ENCODE peak calls at places on chromosomes 13 and 19, in four cellular contexts. E is WTC11, X is K562, N is HepG2. M is an unnamed sample.

GRCh38 chr13:60787083-60787482 is 390.1 kb downstream of the TDRD3 start:
- DNase-seq in E (no peak), X (no peak), N (no peak), M (no peak)

GRCh38 chr13:40109324-40109958 is 454.0 kb downstream of the COG6 start:
- DNase-seq in E (no peak), X (no peak), N (no peak), M (no peak)

GRCh38 chr13:29754486-29754806 is 96.0 kb downstream of the UBL3 start:
- DNase-seq in E (peak; percentile 23), X (no peak), N (peak; percentile 47), M (no peak)

GRCh38 chr19:51541458-51542357 is 10.2 kb upstream of the SIGLEC6 start:
- DNase-seq in E (no peak), X (no peak), N (no peak), M (no peak)

GRCh38 chr13:41767801-41768200 is 193.1 kb downstream of the VWA8 start:
- DNase-seq in E (no peak), X (no peak), N (no peak), M (no peak)

GRCh38 chr13:75739244-75739868 is 103.2 kb downstream of the LMO7 start:
- DNase-seq in E (no peak), X (no peak), N (no peak), M (no peak)

GRCh38 chr19:10454267-10454666 is 33.9 kb downstream of the PDE4A start:
- DNase-seq in E (peak; percentile 81), X (peak; percentile 56), N (no peak), M (peak; percentile 86)

GRCh38 chr19:49746206-49746958 is 16.7 kb downstream of the TSKS start:
- DNase-seq in E (peak; percentile 97), X (peak; percentile 100), N (peak; percentile 36), M (peak; percentile 81)

GRCh38 chr13:52851153-52851962 is 2.9 kb upstream of the PCDH8 start:
- DNase-seq in E (peak; percentile 75), X (no peak), N (peak; percentile 7), M (peak; percentile 68)

GRCh38 chr13:75935805-75936204 is 299.7 kb downstream of the LMO7 start:
- DNase-seq in E (no peak), X (no peak), N (no peak), M (no peak)

GRCh38 chr19:35717665-35718344 is at the start of gene KMT2B:
- DNase-seq in E (peak; percentile 97), X (peak; percentile 93), N (no peak), M (peak; percentile 99)

GRCh38 chr19:9913237-9914000 is 22.9 kb downstream of the OLFM2 start:
- DNase-seq in E (peak; percentile 41), X (peak; percentile 68), N (no peak), M (peak; percentile 90)

GRCh38 chr13:30737511-30738342 is 2.4 kb downstream of the ALOX5AP start:
- DNase-seq in E (no peak), X (no peak), N (no peak), M (no peak)

GRCh38 chr13:74681891-74682290 is 547.7 kb upstream of the KLF12 start:
- DNase-seq in E (no peak), X (no peak), N (no peak), M (no peak)

GRCh38 chr19:58471736-58472135 is 4.4 kb upstream of the ZNF446 start:
- DNase-seq in E (no peak), X (no peak), N (no peak), M (peak; percentile 11)

GRCh38 chr19:46821512-46822359 is 28.9 kb downstream of the AP2S1 start:
- DNase-seq in E (peak; percentile 26), X (no peak), N (no peak), M (no peak)

GRCh38 chr19:5205937-5206750 is 134.5 kb downstream of the PTPRS start:
- DNase-seq in E (no peak), X (no peak), N (no peak), M (no peak)

GRCh38 chr13:84645196-84646071 is 763.2 kb upstream of the SLITRK1 start:
- DNase-seq in E (no peak), X (no peak), N (no peak), M (no peak)

GRCh38 chr19:48480476-48481190 is 11.5 kb downstream of the CYTH2 start:
- DNase-seq in E (peak; percentile 44), X (no peak), N (no peak), M (no peak)

GRCh38 chr13:57857945-57858344 is 226.4 kb downstream of the PCDH17 start:
- DNase-seq in E (no peak), X (no peak), N (no peak), M (no peak)

GRCh38 chr13:26117620-26118019 is 65.8 kb upstream of the SHISA2 start:
- DNase-seq in E (no peak), X (no peak), N (no peak), M (no peak)

GRCh38 chr13:26111797-26112196 is 60.0 kb upstream of the SHISA2 start:
- DNase-seq in E (no peak), X (no peak), N (no peak), M (no peak)

GRCh38 chr13:26112843-26113242 is 61.0 kb upstream of the SHISA2 start:
- DNase-seq in E (no peak), X (no peak), N (no peak), M (no peak)
- TF ChIP-seq FOXJ3 in E (no peak), X (no peak), N (no peak), M (no peak)

GRCh38 chr19:2970201-2970838 is 7.0 kb upstream of the TLE6 start:
- DNase-seq in E (no peak), X (no peak), N (no peak), M (no peak)
- TF ChIP-seq FOXJ3 in E (no peak), X (no peak), N (no peak), M (no peak)

DNA sequence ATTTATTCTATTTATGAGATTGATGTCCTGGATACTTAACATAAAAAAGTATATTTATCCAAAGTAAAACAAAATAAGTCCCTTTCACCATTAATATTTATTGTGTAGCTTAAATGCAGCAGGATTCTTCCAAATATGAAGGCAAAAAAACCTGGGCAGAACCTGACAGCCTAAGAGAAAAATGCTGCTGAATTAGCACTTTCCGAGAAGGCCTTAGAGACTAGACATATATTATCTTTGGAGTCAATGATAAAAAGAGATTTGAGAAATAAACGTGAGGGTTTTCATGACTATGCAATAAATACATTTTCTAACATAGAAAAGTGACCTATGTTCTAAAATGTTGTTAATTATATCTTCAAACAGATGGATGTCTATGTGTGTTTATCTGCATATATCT is 566.9 kb downstream of the PCDH9 start:
- DNase-seq in E (no peak), X (no peak), N (no peak), M (no peak)
- TF ChIP-seq FOXJ3 in E (no peak), X (no peak), N (no peak), M (no peak)

GRCh38 chr13:79648191-79648590 is 167.2 kb downstream of the NDFIP2 start:
- DNase-seq in E (no peak), X (no peak), N (no peak), M (no peak)
- TF ChIP-seq FOXJ3 in E (no peak), X (no peak), N (no peak), M (no peak)

DNA sequence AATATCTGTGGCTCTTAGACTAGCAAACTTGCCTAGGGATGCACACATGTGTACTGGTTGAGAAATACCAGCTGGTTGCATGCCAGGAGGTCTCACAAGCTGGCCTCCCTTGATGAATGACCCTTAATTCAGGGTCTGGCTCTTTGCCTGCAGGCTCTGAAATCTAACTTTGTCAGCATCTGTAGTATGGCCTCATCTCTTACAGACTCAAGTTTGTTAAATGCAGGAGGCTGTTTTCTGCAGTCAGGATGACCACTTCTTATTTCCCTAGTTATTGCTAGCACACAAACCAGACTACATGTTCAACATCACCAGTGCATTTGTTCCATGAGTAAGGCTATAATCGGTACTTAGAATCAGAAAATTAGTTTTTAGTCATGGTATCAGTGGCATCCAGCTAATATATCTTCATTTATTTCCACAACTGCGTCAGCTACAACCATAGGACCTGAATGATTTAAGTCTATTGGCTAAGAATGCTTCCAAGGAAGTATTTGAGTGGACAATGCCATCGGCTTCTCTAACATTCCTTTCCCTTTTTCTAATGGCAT is 23.3 kb upstream of the POSTN start:
- DNase-seq in E (no peak), X (no peak), N (no peak), M (no peak)
- TF ChIP-seq FOXJ3 in E (no peak), X (no peak), N (no peak), M (no peak)

GRCh38 chr19:1748703-1749341 is 4.5 kb upstream of the ONECUT3 start:
- DNase-seq in E (no peak), X (no peak), N (no peak), M (no peak)
- TF ChIP-seq FOXJ3 in E (no peak), X (no peak), N (no peak), M (no peak)

DNA sequence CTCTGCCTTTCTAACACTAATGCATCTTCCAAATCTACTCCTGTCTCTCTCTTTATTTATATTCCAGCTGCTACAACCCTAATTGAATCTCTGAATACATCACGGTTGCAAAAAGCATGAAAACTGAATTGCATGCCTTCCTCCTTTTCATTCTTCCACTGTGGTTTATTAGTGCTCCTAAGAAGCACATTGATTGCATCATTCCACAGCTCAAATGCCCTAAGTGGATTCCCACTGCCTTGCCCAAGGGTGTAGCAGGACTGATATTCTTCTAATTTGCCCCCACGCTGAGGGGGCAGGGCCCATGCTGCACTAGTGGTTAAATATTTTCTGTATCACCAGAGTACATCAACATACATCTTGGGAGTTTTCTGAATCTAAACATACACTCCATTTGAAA is 640.8 kb downstream of the EFNB2 start:
- DNase-seq in E (no peak), X (no peak), N (no peak), M (no peak)
- TF ChIP-seq FOXJ3 in E (no peak), X (no peak), N (no peak), M (no peak)

GRCh38 chr19:18543814-18544475 is 572 bp upstream of the FKBP8 start:
- DNase-seq in E (peak; percentile 41), X (peak; percentile 93), N (peak; percentile 23), M (no peak)
- TF ChIP-seq FOXJ3 in E (no peak), X (no peak), N (no peak), M (no peak)

GRCh38 chr19:917323-918151 is at the start of gene KISS1R:
- DNase-seq in E (peak; percentile 87), X (peak; percentile 66), N (peak; percentile 71), M (peak; percentile 84)

GRCh38 chr19:916645-917322 is 349 bp upstream of the KISS1R start:
- DNase-seq in E (peak; percentile 48), X (peak; percentile 74), N (peak; percentile 56), M (peak; percentile 71)

GRCh38 chr19:911197-912033 is 1.6 kb downstream of the R3HDM4 start:
- DNase-seq in E (no peak), X (peak; percentile 49), N (no peak), M (peak; percentile 59)

GRCh38 chr19:913080-913748 is at the start of gene R3HDM4:
- DNase-seq in E (peak; percentile 64), X (peak; percentile 69), N (no peak), M (peak; percentile 96)

GRCh38 chr19:912181-913079 is 589 bp downstream of the R3HDM4 start:
- DNase-seq in E (no peak), X (peak; percentile 70), N (no peak), M (no peak)
- TF ChIP-seq FOXJ3 in E (no peak), X (no peak), N (no peak), M (no peak)

GRCh38 chr19:590750-591098 is 1.0 kb downstream of the HCN2 start:
- DNase-seq in E (no peak), X (no peak), N (no peak), M (no peak)
- TF ChIP-seq FOXJ3 in E (no peak), X (no peak), N (no peak), M (no peak)

M was measured in SK-N-SH.